ENCODE peak calls at places on chromosomes 11 and 22, in ten cellular contexts. One of them, this sample, is unnamed.

GRCh38 chr22:41401781-41402648 is 20.3 kb downstream of the TEF start:
- DNase-seq in endothelial cell: no peak
- DNase-seq in NCI-H1092: peak
- DNase-seq in EL: peak
- DNase-seq in Peyer's patch: peak
- DNase-seq in HL-60: no peak
- DNase-seq in CD4-positive, alpha-beta memory T cell: no peak
- DNase-seq in BJ: peak
- DNase-seq in stimulated activated naive CD4-positive, alpha-beta T cell treated with Interleukin-2 at 50 U/mL for 16 hours: no peak
- DNase-seq in spleen: no peak
- DNase-seq in this sample: peak

GRCh38 chr11:218815-219593 is 11.5 kb downstream of the RIC8A start:
- DNase-seq in endothelial cell: no peak
- DNase-seq in NCI-H1092: no peak
- DNase-seq in EL: no peak
- DNase-seq in Peyer's patch: peak
- DNase-seq in HL-60: no peak
- DNase-seq in CD4-positive, alpha-beta memory T cell: no peak
- DNase-seq in BJ: no peak
- DNase-seq in stimulated activated naive CD4-positive, alpha-beta T cell treated with Interleukin-2 at 50 U/mL for 16 hours: no peak
- DNase-seq in spleen: no peak
- DNase-seq in this sample: no peak

GRCh38 chr11:64947202-64947814 is 11.6 kb upstream of the GPHA2 start:
- DNase-seq in endothelial cell: peak
- DNase-seq in NCI-H1092: no peak
- DNase-seq in EL: peak
- DNase-seq in Peyer's patch: no peak
- DNase-seq in HL-60: no peak
- DNase-seq in CD4-positive, alpha-beta memory T cell: no peak
- DNase-seq in BJ: no peak
- DNase-seq in stimulated activated naive CD4-positive, alpha-beta T cell treated with Interleukin-2 at 50 U/mL for 16 hours: no peak
- DNase-seq in spleen: no peak
- DNase-seq in this sample: peak

GRCh38 chr11:19558189-19558986 is 154.2 kb upstream of the NAV2 start:
- DNase-seq in endothelial cell: no peak
- DNase-seq in NCI-H1092: peak
- DNase-seq in EL: no peak
- DNase-seq in Peyer's patch: no peak
- DNase-seq in HL-60: peak
- DNase-seq in CD4-positive, alpha-beta memory T cell: no peak
- DNase-seq in BJ: no peak
- DNase-seq in stimulated activated naive CD4-positive, alpha-beta T cell treated with Interleukin-2 at 50 U/mL for 16 hours: no peak
- DNase-seq in spleen: no peak
- DNase-seq in this sample: no peak

GRCh38 chr22:37674951-37675929 is at the start of gene LGALS1:
- DNase-seq in endothelial cell: no peak
- DNase-seq in NCI-H1092: peak
- DNase-seq in EL: peak
- DNase-seq in Peyer's patch: peak
- DNase-seq in HL-60: peak
- DNase-seq in CD4-positive, alpha-beta memory T cell: peak
- DNase-seq in BJ: peak
- DNase-seq in stimulated activated naive CD4-positive, alpha-beta T cell treated with Interleukin-2 at 50 U/mL for 16 hours: peak
- DNase-seq in spleen: peak
- DNase-seq in this sample: peak

GRCh38 chr11:104968365-104968855 is at the start of gene CASP4:
- DNase-seq in endothelial cell: no peak
- DNase-seq in NCI-H1092: no peak
- DNase-seq in EL: peak
- DNase-seq in Peyer's patch: peak
- DNase-seq in HL-60: peak
- DNase-seq in CD4-positive, alpha-beta memory T cell: peak
- DNase-seq in BJ: peak
- DNase-seq in stimulated activated naive CD4-positive, alpha-beta T cell treated with Interleukin-2 at 50 U/mL for 16 hours: no peak
- DNase-seq in spleen: no peak
- DNase-seq in this sample: peak

GRCh38 chr11:111604392-111605009 is 2.3 kb downstream of the SIK2 start:
- DNase-seq in endothelial cell: no peak
- DNase-seq in NCI-H1092: peak
- DNase-seq in EL: peak
- DNase-seq in Peyer's patch: no peak
- DNase-seq in HL-60: peak
- DNase-seq in CD4-positive, alpha-beta memory T cell: peak
- DNase-seq in BJ: no peak
- DNase-seq in stimulated activated naive CD4-positive, alpha-beta T cell treated with Interleukin-2 at 50 U/mL for 16 hours: no peak
- DNase-seq in spleen: no peak
- DNase-seq in this sample: peak

GRCh38 chr11:20116825-20117224 is 43.5 kb downstream of the DBX1 start:
- DNase-seq in endothelial cell: no peak
- DNase-seq in NCI-H1092: no peak
- DNase-seq in EL: no peak
- DNase-seq in Peyer's patch: no peak
- DNase-seq in HL-60: no peak
- DNase-seq in CD4-positive, alpha-beta memory T cell: no peak
- DNase-seq in BJ: no peak
- DNase-seq in stimulated activated naive CD4-positive, alpha-beta T cell treated with Interleukin-2 at 50 U/mL for 16 hours: no peak
- DNase-seq in spleen: no peak
- DNase-seq in this sample: no peak

GRCh38 chr11:122803306-122803705 is 35.0 kb upstream of the CRTAM start:
- DNase-seq in endothelial cell: no peak
- DNase-seq in NCI-H1092: no peak
- DNase-seq in EL: peak
- DNase-seq in Peyer's patch: no peak
- DNase-seq in HL-60: no peak
- DNase-seq in CD4-positive, alpha-beta memory T cell: no peak
- DNase-seq in BJ: peak
- DNase-seq in stimulated activated naive CD4-positive, alpha-beta T cell treated with Interleukin-2 at 50 U/mL for 16 hours: no peak
- DNase-seq in spleen: no peak
- DNase-seq in this sample: peak

GRCh38 chr22:42939941-42940653 is 74.9 kb downstream of the PACSIN2 start:
- DNase-seq in endothelial cell: no peak
- DNase-seq in NCI-H1092: no peak
- DNase-seq in EL: peak
- DNase-seq in Peyer's patch: peak
- DNase-seq in HL-60: no peak
- DNase-seq in CD4-positive, alpha-beta memory T cell: no peak
- DNase-seq in BJ: peak
- DNase-seq in stimulated activated naive CD4-positive, alpha-beta T cell treated with Interleukin-2 at 50 U/mL for 16 hours: no peak
- DNase-seq in spleen: no peak
- DNase-seq in this sample: peak

GRCh38 chr11:65973439-65974110 is 12.0 kb downstream of the SART1 start:
- DNase-seq in endothelial cell: no peak
- DNase-seq in NCI-H1092: no peak
- DNase-seq in EL: peak
- DNase-seq in Peyer's patch: no peak
- DNase-seq in HL-60: no peak
- DNase-seq in CD4-positive, alpha-beta memory T cell: no peak
- DNase-seq in BJ: no peak
- DNase-seq in stimulated activated naive CD4-positive, alpha-beta T cell treated with Interleukin-2 at 50 U/mL for 16 hours: no peak
- DNase-seq in spleen: no peak
- DNase-seq in this sample: peak

GRCh38 chr11:94727766-94728165 is 40.4 kb upstream of the AMOTL1 start:
- DNase-seq in endothelial cell: no peak
- DNase-seq in NCI-H1092: no peak
- DNase-seq in EL: no peak
- DNase-seq in Peyer's patch: no peak
- DNase-seq in HL-60: no peak
- DNase-seq in CD4-positive, alpha-beta memory T cell: no peak
- DNase-seq in BJ: no peak
- DNase-seq in stimulated activated naive CD4-positive, alpha-beta T cell treated with Interleukin-2 at 50 U/mL for 16 hours: no peak
- DNase-seq in spleen: no peak
- DNase-seq in this sample: no peak

This sample was measured in ELR.